ENCODE peak calls at places on chromosomes 5 and 9, in five cellular contexts. One of them, this sample, is unnamed.
A peak's percentile ranks its signal among the peaks of the same experiment; 100 is the strongest.

GRCh38 chr5:6302099-6302498 is 76.2 kb downstream of the MED10 start:
- DNase-seq in LNCaP clone FGC: no peak
- DNase-seq in MM.1S: no peak
- DNase-seq in cardiac muscle cell: no peak
- DNase-seq in lower leg skin: no peak
- DNase-seq in this sample: no peak

GRCh38 chr5:127153031-127153430 is 79.7 kb upstream of the C5orf63 start:
- DNase-seq in LNCaP clone FGC: no peak
- DNase-seq in MM.1S: no peak
- DNase-seq in cardiac muscle cell: no peak
- DNase-seq in lower leg skin: no peak
- DNase-seq in this sample: no peak

GRCh38 chr5:96957125-96958041 is 21.5 kb downstream of the LNPEP start:
- DNase-seq in LNCaP clone FGC: no peak
- DNase-seq in MM.1S: no peak
- DNase-seq in cardiac muscle cell: no peak
- DNase-seq in lower leg skin: no peak
- DNase-seq in this sample: no peak

GRCh38 chr5:137361275-137361674 is 137.9 kb downstream of the SPOCK1 start:
- DNase-seq in LNCaP clone FGC: no peak
- DNase-seq in MM.1S: no peak
- DNase-seq in cardiac muscle cell: no peak
- DNase-seq in lower leg skin: no peak
- DNase-seq in this sample: no peak

GRCh38 chr5:126995039-126995438 is 35.3 kb downstream of the MARCHF3 start:
- DNase-seq in LNCaP clone FGC: no peak
- DNase-seq in MM.1S: no peak
- DNase-seq in cardiac muscle cell: no peak
- DNase-seq in lower leg skin: no peak
- DNase-seq in this sample: no peak

GRCh38 chr5:98076501-98076900 is 697.0 kb upstream of the RGMB start:
- DNase-seq in LNCaP clone FGC: no peak
- DNase-seq in MM.1S: no peak
- DNase-seq in cardiac muscle cell: no peak
- DNase-seq in lower leg skin: no peak
- DNase-seq in this sample: no peak

GRCh38 chr5:2797981-2798380 is 46.5 kb upstream of the IRX2 start:
- DNase-seq in LNCaP clone FGC: no peak
- DNase-seq in MM.1S: no peak
- DNase-seq in cardiac muscle cell: no peak
- DNase-seq in lower leg skin: no peak
- DNase-seq in this sample: no peak

GRCh38 chr5:139678751-139679750 is 30.9 kb downstream of the CXXC5 start:
- DNase-seq in LNCaP clone FGC: no peak
- DNase-seq in MM.1S: no peak
- DNase-seq in cardiac muscle cell: no peak
- DNase-seq in lower leg skin: no peak
- DNase-seq in this sample: no peak

GRCh38 chr5:1447772-1448361 is 2.6 kb upstream of the SLC6A3 start:
- DNase-seq in LNCaP clone FGC: no peak
- DNase-seq in MM.1S: no peak
- DNase-seq in cardiac muscle cell: no peak
- DNase-seq in lower leg skin: no peak
- DNase-seq in this sample: no peak

GRCh38 chr5:122493776-122494518 is 181.9 kb downstream of the SNCAIP start:
- DNase-seq in LNCaP clone FGC: no peak
- DNase-seq in MM.1S: no peak
- DNase-seq in cardiac muscle cell: peak; percentile 55
- DNase-seq in lower leg skin: no peak
- DNase-seq in this sample: no peak

GRCh38 chr5:65708140-65708539 is 13.8 kb downstream of the SGTB start:
- DNase-seq in LNCaP clone FGC: no peak
- DNase-seq in MM.1S: no peak
- DNase-seq in cardiac muscle cell: no peak
- DNase-seq in lower leg skin: no peak
- DNase-seq in this sample: no peak

DNA sequence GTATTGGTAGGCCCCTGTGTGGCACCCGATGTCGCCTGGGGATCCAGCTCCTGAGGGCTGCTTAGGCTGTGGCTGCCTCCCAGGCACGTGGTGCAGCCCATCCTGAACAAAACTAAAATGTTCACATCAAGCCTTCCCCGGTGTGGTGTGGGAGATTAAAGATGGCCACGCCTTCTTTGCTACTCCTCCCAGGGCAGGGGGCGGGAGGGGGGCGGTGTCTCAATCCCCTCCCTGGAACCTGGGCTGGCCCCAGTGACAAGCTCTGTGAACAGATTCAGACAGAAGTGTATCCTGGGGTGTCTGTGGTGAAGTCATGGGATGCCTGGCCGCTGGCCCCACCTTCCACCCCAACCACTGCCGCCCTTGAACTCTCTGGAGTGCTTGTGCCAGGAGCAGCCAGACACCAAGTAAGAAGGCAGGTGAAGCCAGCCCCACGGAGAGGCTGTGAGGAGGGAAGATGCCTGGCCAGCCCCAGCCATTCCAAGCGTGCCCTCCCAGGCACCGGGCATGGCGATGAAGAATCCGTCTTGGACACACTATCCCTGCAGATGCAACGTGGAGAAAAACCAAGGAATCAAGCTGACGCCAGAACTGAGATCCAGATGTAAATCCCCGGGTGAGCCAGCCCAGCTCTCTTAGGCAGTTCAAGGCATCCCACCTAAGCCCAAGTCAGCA is 75.8 kb downstream of the AK8 start:
- DNase-seq in LNCaP clone FGC: no peak
- DNase-seq in MM.1S: no peak
- DNase-seq in cardiac muscle cell: no peak
- DNase-seq in lower leg skin: peak; percentile 76
- DNase-seq in this sample: no peak
- TF ChIP-seq CTCF in LNCaP clone FGC: no peak
- TF ChIP-seq CTCF in MM.1S: no peak
- TF ChIP-seq CTCF in cardiac muscle cell: no peak
- TF ChIP-seq CTCF in lower leg skin: no peak
- TF ChIP-seq CTCF in this sample: no peak

GRCh38 chr9:114591206-114591853 is 3.8 kb downstream of the ATP6V1G1 start:
- DNase-seq in LNCaP clone FGC: no peak
- DNase-seq in MM.1S: peak; percentile 69
- DNase-seq in cardiac muscle cell: no peak
- DNase-seq in lower leg skin: no peak
- DNase-seq in this sample: no peak

GRCh38 chr9:114588671-114589526 is 1.3 kb downstream of the ATP6V1G1 start:
- DNase-seq in LNCaP clone FGC: no peak
- DNase-seq in MM.1S: no peak
- DNase-seq in cardiac muscle cell: no peak
- DNase-seq in lower leg skin: no peak
- DNase-seq in this sample: no peak

GRCh38 chr9:114594136-114594535 is 6.6 kb downstream of the ATP6V1G1 start:
- DNase-seq in LNCaP clone FGC: no peak
- DNase-seq in MM.1S: no peak
- DNase-seq in cardiac muscle cell: no peak
- DNase-seq in lower leg skin: peak; percentile 63
- DNase-seq in this sample: no peak

GRCh38 chr9:114590328-114590727 is 2.8 kb downstream of the ATP6V1G1 start:
- DNase-seq in LNCaP clone FGC: no peak
- DNase-seq in MM.1S: no peak
- DNase-seq in cardiac muscle cell: no peak
- DNase-seq in lower leg skin: peak; percentile 53
- DNase-seq in this sample: no peak

GRCh38 chr9:114592356-114592755 is 4.8 kb downstream of the ATP6V1G1 start:
- DNase-seq in LNCaP clone FGC: no peak
- DNase-seq in MM.1S: peak; percentile 77
- DNase-seq in cardiac muscle cell: no peak
- DNase-seq in lower leg skin: peak; percentile 82
- DNase-seq in this sample: no peak
- TF ChIP-seq CTCF in LNCaP clone FGC: no peak
- TF ChIP-seq CTCF in MM.1S: peak; percentile 60
- TF ChIP-seq CTCF in cardiac muscle cell: peak; percentile 25
- TF ChIP-seq CTCF in lower leg skin: no peak
- TF ChIP-seq CTCF in this sample: peak; percentile 26

GRCh38 chr9:113675475-113675941 is 200.6 kb upstream of the ZNF618 start:
- DNase-seq in LNCaP clone FGC: no peak
- DNase-seq in MM.1S: no peak
- DNase-seq in cardiac muscle cell: no peak
- DNase-seq in lower leg skin: peak; percentile 95
- DNase-seq in this sample: no peak
- TF ChIP-seq CTCF in LNCaP clone FGC: no peak
- TF ChIP-seq CTCF in MM.1S: no peak
- TF ChIP-seq CTCF in cardiac muscle cell: no peak
- TF ChIP-seq CTCF in lower leg skin: no peak
- TF ChIP-seq CTCF in this sample: no peak

DNA sequence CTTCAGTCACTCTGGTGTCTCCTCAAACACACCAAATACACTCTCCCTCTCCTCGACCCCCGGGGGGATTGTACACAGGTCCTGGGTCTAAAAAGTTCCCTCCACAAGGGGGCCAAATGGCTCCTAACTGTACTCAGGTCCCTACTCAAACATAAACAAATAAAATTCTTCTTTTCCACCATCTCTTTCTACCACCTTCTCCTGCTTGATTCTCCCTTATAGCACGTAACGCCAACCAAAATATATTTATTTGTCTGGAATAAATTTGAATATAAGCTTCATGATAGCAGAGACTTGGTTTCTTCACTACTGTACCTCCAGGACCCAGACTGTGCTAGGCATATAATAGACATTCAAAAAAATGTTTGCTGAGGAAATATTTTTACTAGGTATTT is 21.4 kb downstream of the ZNF608 start:
- DNase-seq in LNCaP clone FGC: no peak
- DNase-seq in MM.1S: no peak
- DNase-seq in cardiac muscle cell: no peak
- DNase-seq in lower leg skin: no peak
- DNase-seq in this sample: no peak
- TF ChIP-seq CTCF in LNCaP clone FGC: no peak
- TF ChIP-seq CTCF in MM.1S: no peak
- TF ChIP-seq CTCF in cardiac muscle cell: no peak
- TF ChIP-seq CTCF in lower leg skin: no peak
- TF ChIP-seq CTCF in this sample: no peak

GRCh38 chr9:21965401-21965951 is 28.7 kb downstream of the CDKN2A start:
- DNase-seq in LNCaP clone FGC: no peak
- DNase-seq in MM.1S: no peak
- DNase-seq in cardiac muscle cell: peak; percentile 79
- DNase-seq in lower leg skin: no peak
- DNase-seq in this sample: peak; percentile 84
- TF ChIP-seq CTCF in LNCaP clone FGC: no peak
- TF ChIP-seq CTCF in MM.1S: peak; percentile 22
- TF ChIP-seq CTCF in cardiac muscle cell: peak; percentile 83
- TF ChIP-seq CTCF in lower leg skin: no peak
- TF ChIP-seq CTCF in this sample: peak; percentile 37

GRCh38 chr9:92726971-92727715 is 37.5 kb downstream of the BICD2 start:
- DNase-seq in LNCaP clone FGC: no peak
- DNase-seq in MM.1S: no peak
- DNase-seq in cardiac muscle cell: no peak
- DNase-seq in lower leg skin: peak; percentile 78
- DNase-seq in this sample: no peak

GRCh38 chr9:92730897-92731296 is 33.7 kb downstream of the BICD2 start:
- DNase-seq in LNCaP clone FGC: no peak
- DNase-seq in MM.1S: no peak
- DNase-seq in cardiac muscle cell: no peak
- DNase-seq in lower leg skin: peak; percentile 81
- DNase-seq in this sample: no peak

GRCh38 chr9:92727716-92728700 is 36.6 kb downstream of the BICD2 start:
- DNase-seq in LNCaP clone FGC: no peak
- DNase-seq in MM.1S: no peak
- DNase-seq in cardiac muscle cell: no peak
- DNase-seq in lower leg skin: peak; percentile 79
- DNase-seq in this sample: no peak

GRCh38 chr9:92729735-92730155 is 34.9 kb downstream of the BICD2 start:
- DNase-seq in LNCaP clone FGC: no peak
- DNase-seq in MM.1S: no peak
- DNase-seq in cardiac muscle cell: no peak
- DNase-seq in lower leg skin: peak; percentile 84
- DNase-seq in this sample: no peak

GRCh38 chr9:92728831-92729734 is 35.5 kb downstream of the BICD2 start:
- DNase-seq in LNCaP clone FGC: no peak
- DNase-seq in MM.1S: no peak
- DNase-seq in cardiac muscle cell: no peak
- DNase-seq in lower leg skin: peak; percentile 64
- DNase-seq in this sample: peak; percentile 73
- TF ChIP-seq CTCF in LNCaP clone FGC: peak; percentile 14
- TF ChIP-seq CTCF in MM.1S: peak; percentile 65
- TF ChIP-seq CTCF in cardiac muscle cell: peak; percentile 36
- TF ChIP-seq CTCF in lower leg skin: no peak
- TF ChIP-seq CTCF in this sample: peak; percentile 48

GRCh38 chr5:170273968-170274710 is 23.4 kb downstream of the LCP2 start:
- DNase-seq in LNCaP clone FGC: peak; percentile 48
- DNase-seq in MM.1S: peak; percentile 30
- DNase-seq in cardiac muscle cell: peak; percentile 69
- DNase-seq in lower leg skin: no peak
- DNase-seq in this sample: no peak
- TF ChIP-seq CTCF in LNCaP clone FGC: peak; percentile 41
- TF ChIP-seq CTCF in MM.1S: peak; percentile 31
- TF ChIP-seq CTCF in cardiac muscle cell: peak; percentile 55
- TF ChIP-seq CTCF in lower leg skin: no peak
- TF ChIP-seq CTCF in this sample: no peak

GRCh38 chr5:175696139-175696854 is 38.4 kb downstream of the HRH2 start:
- DNase-seq in LNCaP clone FGC: peak; percentile 6
- DNase-seq in MM.1S: no peak
- DNase-seq in cardiac muscle cell: peak; percentile 77
- DNase-seq in lower leg skin: peak; percentile 94
- DNase-seq in this sample: peak; percentile 31
- TF ChIP-seq CTCF in LNCaP clone FGC: peak; percentile 38
- TF ChIP-seq CTCF in MM.1S: peak; percentile 50
- TF ChIP-seq CTCF in cardiac muscle cell: peak; percentile 56
- TF ChIP-seq CTCF in lower leg skin: no peak
- TF ChIP-seq CTCF in this sample: peak; percentile 13